ENCODE peak calls at places on chromosomes 7 and 10, in five cellular contexts. A, M, B, J and Q are unnamed samples.

GRCh38 chr10:43340619-43341018 is 30.8 kb upstream of the FXYD4 start:
- DNase-seq in A (no peak), M (no peak), B (no peak), J (no peak), Q (no peak)

GRCh38 chr10:86607674-86608073 is 46.7 kb upstream of the OPN4 start:
- DNase-seq in A (no peak), M (no peak), B (no peak), J (no peak), Q (no peak)

GRCh38 chr10:132709471-132709951 is 76.4 kb downstream of the NKX6-2 start:
- DNase-seq in A (no peak), M (peak), B (no peak), J (no peak), Q (no peak)

GRCh38 chr7:52959878-52960660 is 75.4 kb upstream of the POM121L12 start:
- DNase-seq in A (no peak), M (no peak), B (no peak), J (no peak), Q (no peak)

GRCh38 chr7:48074231-48074654 is 14.8 kb upstream of the UPP1 start:
- DNase-seq in A (no peak), M (no peak), B (no peak), J (no peak), Q (no peak)

GRCh38 chr7:94289071-94289470 is 105.6 kb upstream of the COL1A2 start:
- DNase-seq in A (no peak), M (no peak), B (no peak), J (peak), Q (no peak)

GRCh38 chr10:4847580-4848020 is 21.6 kb downstream of the AKR1E2 start:
- DNase-seq in A (no peak), M (no peak), B (peak), J (no peak), Q (no peak)

GRCh38 chr10:43131256-43131655 is 7.0 kb upstream of the CSGALNACT2 start:
- DNase-seq in A (no peak), M (no peak), B (no peak), J (no peak), Q (no peak)

GRCh38 chr10:97321032-97321806 is 2.1 kb downstream of the FRAT1 start:
- DNase-seq in A (peak), M (peak), B (no peak), J (peak), Q (no peak)

GRCh38 chr10:71996598-71997371 is 32.6 kb downstream of the CHST3 start:
- DNase-seq in A (no peak), M (no peak), B (no peak), J (peak), Q (no peak)

GRCh38 chr7:7654964-7655363 is 14.4 kb downstream of the UMAD1 start:
- DNase-seq in A (no peak), M (no peak), B (no peak), J (no peak), Q (no peak)

GRCh38 chr10:120415709-120416330 is 41.2 kb upstream of the PLPP4 start:
- DNase-seq in A (no peak), M (no peak), B (no peak), J (no peak), Q (no peak)

GRCh38 chr7:21945374-21946227 is at the start of gene CDCA7L:
- DNase-seq in A (peak), M (peak), B (peak), J (peak), Q (no peak)

GRCh38 chr10:58696736-58697135 is 184.1 kb downstream of the BICC1 start:
- DNase-seq in A (no peak), M (no peak), B (no peak), J (no peak), Q (no peak)

GRCh38 chr10:24642921-24643678 is 80.6 kb downstream of the ARHGAP21 start:
- DNase-seq in A (no peak), M (no peak), B (peak), J (no peak), Q (no peak)

GRCh38 chr10:125035136-125035535 is 93.2 kb downstream of the ZRANB1 start:
- DNase-seq in A (no peak), M (no peak), B (no peak), J (no peak), Q (no peak)

GRCh38 chr10:35639651-35640311 is 2.3 kb downstream of the FZD8 start:
- DNase-seq in A (no peak), M (peak), B (no peak), J (no peak), Q (no peak)

GRCh38 chr7:81924494-81924893 is 154.6 kb upstream of the HGF start:
- DNase-seq in A (no peak), M (no peak), B (no peak), J (no peak), Q (no peak)

GRCh38 chr10:101961591-101962498 is 94.1 kb downstream of the ARMH3 start:
- DNase-seq in A (no peak), M (no peak), B (no peak), J (no peak), Q (no peak)

GRCh38 chr7:140539466-140539865 is 60.2 kb upstream of the MKRN1 start:
- DNase-seq in A (no peak), M (no peak), B (no peak), J (no peak), Q (no peak)

GRCh38 chr10:49164587-49165188 is 23.5 kb downstream of the TMEM273 start:
- DNase-seq in A (no peak), M (peak), B (peak), J (no peak), Q (no peak)

GRCh38 chr7:151410405-151411390 is 860 bp upstream of the WDR86 start:
- DNase-seq in A (no peak), M (no peak), B (no peak), J (no peak), Q (no peak)

GRCh38 chr10:1368772-1369171 is 312.6 kb downstream of the WDR37 start:
- DNase-seq in A (peak), M (no peak), B (peak), J (no peak), Q (no peak)

GRCh38 chr7:83149466-83149865 is 13.2 kb downstream of the PCLO start:
- DNase-seq in A (no peak), M (no peak), B (no peak), J (no peak), Q (no peak)

GRCh38 chr7:30168800-30169584 is 34.2 kb downstream of the MTURN start:
- DNase-seq in A (no peak), M (no peak), B (no peak), J (no peak), Q (no peak)

GRCh38 chr7:25318077-25318476 is 89.8 kb upstream of the NPVF start:
- DNase-seq in A (no peak), M (no peak), B (no peak), J (no peak), Q (no peak)

GRCh38 chr10:58512470-58513188 is at the start of gene BICC1:
- DNase-seq in A (no peak), M (peak), B (peak), J (no peak), Q (no peak)

GRCh38 chr7:30790391-30790790 is 19.2 kb downstream of the MINDY4 start:
- DNase-seq in A (no peak), M (no peak), B (no peak), J (no peak), Q (no peak)

GRCh38 chr10:26573674-26574073 is 123.8 kb upstream of the PDSS1 start:
- DNase-seq in A (no peak), M (no peak), B (no peak), J (no peak), Q (no peak)

GRCh38 chr7:38311329-38311937 is 38.0 kb upstream of the TARP start:
- DNase-seq in A (no peak), M (peak), B (no peak), J (peak), Q (no peak)

GRCh38 chr7:451255-452229 is 68.1 kb downstream of the PDGFA start:
- DNase-seq in A (no peak), M (no peak), B (no peak), J (no peak), Q (no peak)